ENCODE peak calls at places on chromosomes 2 and 18, in eight cellular contexts. B is cardiac muscle cell; J is activated naive CD8-positive, alpha-beta T cell treated with anti-CD3 and anti-CD28 coated beads, Interleukin-2, amount 10 ng/mL, durations not matched to agents 7 days and 5 days; R is ecto neural progenitor cell; O is GM04503; N is WTC11; C is stimulated activated naive CD8-positive, alpha-beta T cell treated with anti-CD3 and anti-CD28 coated beads, Interleukin-15, amount 100 ng/mL, for 72 hours; P is upper lobe of right lung. H is an unnamed sample.

GRCh38 chr2:198630384-198630783 is 826.0 kb downstream of the PLCL1 start:
- DNase-seq in B (no peak), J (no peak), R (no peak), O (no peak), N (no peak), C (no peak), P (no peak), H (no peak)

GRCh38 chr2:11344956-11345671 is 678 bp upstream of the ROCK2 start:
- DNase-seq in B (peak), J (peak), R (peak), O (peak), N (peak), C (peak), P (peak), H (peak)

GRCh38 chr2:130371723-130372054 is 15.8 kb downstream of the PTPN18 start:
- DNase-seq in B (no peak), J (no peak), R (no peak), O (no peak), N (no peak), C (no peak), P (no peak), H (peak)

GRCh38 chr2:43222472-43223146 is 3.8 kb downstream of the ZFP36L2 start:
- DNase-seq in B (peak), J (no peak), R (no peak), O (no peak), N (no peak), C (no peak), P (no peak), H (no peak)

GRCh38 chr2:26740890-26741302 is 23.2 kb upstream of the SLC35F6 start:
- DNase-seq in B (peak), J (peak), R (peak), O (no peak), N (peak), C (no peak), P (no peak), H (no peak)

GRCh38 chr2:53740170-53740569 is 27.4 kb upstream of the CHAC2 start:
- DNase-seq in B (peak), J (no peak), R (no peak), O (no peak), N (no peak), C (no peak), P (no peak), H (no peak)

GRCh38 chr2:20562540-20563225 is 88.2 kb downstream of the HS1BP3 start:
- DNase-seq in B (no peak), J (no peak), R (peak), O (no peak), N (peak), C (no peak), P (peak), H (no peak)

GRCh38 chr2:3644891-3645605 is 13.0 kb upstream of the ALLC start:
- DNase-seq in B (no peak), J (no peak), R (no peak), O (no peak), N (peak), C (no peak), P (peak), H (no peak)

GRCh38 chr18:79107886-79108285 is 38.7 kb downstream of the ATP9B start:
- DNase-seq in B (peak), J (no peak), R (no peak), O (no peak), N (no peak), C (no peak), P (no peak), H (no peak)

GRCh38 chr2:32946314-32947075 is at the start of gene LTBP1:
- DNase-seq in B (peak), J (peak), R (peak), O (no peak), N (peak), C (peak), P (peak), H (peak)

GRCh38 chr18:45081579-45082181 is 401.0 kb downstream of the SETBP1 start:
- DNase-seq in B (peak), J (no peak), R (no peak), O (no peak), N (no peak), C (no peak), P (no peak), H (no peak)

GRCh38 chr2:151999058-151999457 is 99.8 kb downstream of the CACNB4 start:
- DNase-seq in B (peak), J (peak), R (peak), O (no peak), N (peak), C (peak), P (peak), H (peak)

GRCh38 chr18:40555914-40556313 is 1399.1 kb upstream of the PIK3C3 start:
- DNase-seq in B (peak), J (no peak), R (no peak), O (no peak), N (no peak), C (no peak), P (no peak), H (no peak)

GRCh38 chr2:56230171-56230570 is 46.4 kb downstream of the CCDC85A start:
- DNase-seq in B (no peak), J (no peak), R (no peak), O (peak), N (no peak), C (no peak), P (no peak), H (no peak)

GRCh38 chr2:124804014-124804940 is 779.2 kb downstream of the CNTNAP5 start:
- DNase-seq in B (peak), J (no peak), R (no peak), O (no peak), N (no peak), C (peak), P (no peak), H (no peak)

GRCh38 chr2:106628377-106628776 is 141.2 kb downstream of the CD8B2 start:
- DNase-seq in B (no peak), J (no peak), R (no peak), O (no peak), N (no peak), C (no peak), P (no peak), H (no peak)

GRCh38 chr2:47402805-47403691 is at the start of gene MSH2:
- DNase-seq in B (peak), J (peak), R (peak), O (no peak), N (peak), C (peak), P (peak), H (peak)

GRCh38 chr18:37565985-37566478 is 434 bp upstream of the CELF4 start:
- DNase-seq in B (peak), J (no peak), R (peak), O (no peak), N (peak), C (no peak), P (peak), H (peak)

H was measured in left ventricle myocardium superior.